ENCODE peak calls at places on chromosomes 5 and 9, in four cellular contexts. F is NT2/D1, R is IMR-90, E is colonic mucosa. V is an unnamed sample. For H3K4me1, the result is how much of the 10 kb centered on the place peaks cover.

GRCh38 chr5:175892401-175892800 is 21.0 kb downstream of the CPLX2 start:
- DNase-seq in F (no peak), R (no peak), E (no peak), V (peak)

GRCh38 chr5:145531038-145531734 is 304.0 kb downstream of the PRELID2 start:
- DNase-seq in F (no peak), R (peak), E (peak), V (no peak)

GRCh38 chr5:124655211-124655880 is 91.1 kb downstream of the ZNF608 start:
- DNase-seq in F (no peak), R (no peak), E (no peak), V (no peak)

GRCh38 chr5:620152-620551 is 8.0 kb downstream of the CEP72 start:
- DNase-seq in F (no peak), R (no peak), E (no peak), V (no peak)

GRCh38 chr5:32100903-32101302 is 73.2 kb downstream of the GOLPH3 start:
- DNase-seq in F (no peak), R (no peak), E (no peak), V (no peak)

GRCh38 chr5:113447651-113448050 is 12.9 kb upstream of the TSSK1B start:
- DNase-seq in F (no peak), R (no peak), E (no peak), V (no peak)

GRCh38 chr9:26744362-26744965 is 148.1 kb downstream of the CAAP1 start:
- DNase-seq in F (no peak), R (peak), E (no peak), V (no peak)

GRCh38 chr5:180135128-180135955 is 63.8 kb upstream of the RNF130 start:
- DNase-seq in F (no peak), R (peak), E (peak), V (peak)

GRCh38 chr9:128096614-128097013 is 28.6 kb downstream of the SLC25A25 start:
- DNase-seq in F (no peak), R (no peak), E (no peak), V (no peak)

GRCh38 chr5:149578896-149579295 is 2.4 kb upstream of the ARHGEF37 start:
- DNase-seq in F (no peak), R (no peak), E (no peak), V (no peak)

GRCh38 chr5:53817183-53817582 is 256.7 kb downstream of the NDUFS4 start:
- DNase-seq in F (no peak), R (peak), E (no peak), V (no peak)

GRCh38 chr5:141565826-141566575 is 52.8 kb downstream of the DIAPH1 start:
- DNase-seq in F (no peak), R (peak), E (no peak), V (no peak)

GRCh38 chr5:424259-425110 is 18.5 kb upstream of the EXOC3 start:
- DNase-seq in F (no peak), R (peak), E (no peak), V (peak)

GRCh38 chr9:36092509-36093215 is 43.9 kb upstream of the GLIPR2 start:
- DNase-seq in F (no peak), R (no peak), E (peak), V (no peak)

GRCh38 chr5:112109331-112109993 is 309.6 kb downstream of the EPB41L4A start:
- DNase-seq in F (no peak), R (peak), E (peak), V (peak)

GRCh38 chr9:122402403-122403268 is 31.8 kb downstream of the PTGS1 start:
- DNase-seq in F (no peak), R (peak), E (no peak), V (no peak)

GRCh38 chr5:126274396-126274795 is 148.8 kb upstream of the GRAMD2B start:
- DNase-seq in F (no peak), R (no peak), E (no peak), V (no peak)

GRCh38 chr5:52983731-52984620 is 5.2 kb upstream of the ITGA2 start:
- DNase-seq in F (no peak), R (peak), E (no peak), V (no peak)

GRCh38 chr5:118989816-118990215 is 1.5 kb upstream of the DTWD2 start:
- DNase-seq in F (no peak), R (no peak), E (no peak), V (no peak)

GRCh38 chr5:177455661-177456590 is 9.3 kb downstream of the PRR7 start:
- DNase-seq in F (peak), R (peak), E (peak), V (peak)

GRCh38 chr9:114738581-114739316 is 56.8 kb upstream of the TEX48 start:
- DNase-seq in F (peak), R (peak), E (peak), V (peak)

GRCh38 chr9:71737455-71737854 is 30.9 kb downstream of the CEMIP2 start:
- DNase-seq in F (no peak), R (no peak), E (peak), V (no peak)

GRCh38 chr9:36488322-36488838 is 84.3 kb upstream of the MELK start:
- DNase-seq in F (no peak), R (no peak), E (peak), V (peak)

GRCh38 chr9:37156781-37157356 is 36.5 kb downstream of the ZCCHC7 start:
- DNase-seq in F (no peak), R (peak), E (no peak), V (peak)

GRCh38 chr5:21817668-21818419 is 1035.3 kb downstream of the CDH12 start:
- DNase-seq in F (no peak), R (peak), E (no peak), V (no peak)
- H3K4me3 ChIP-seq in F (no peak), R (peak), E (no peak), V (no peak)

GRCh38 chr9:30310711-30311110 is 2073.7 kb upstream of the ACO1 start:
- DNase-seq in F (no peak), R (no peak), E (no peak), V (no peak)
- H3K9ac ChIP-seq in F (no peak), R (no peak), E (no peak), V (no peak)

DNA sequence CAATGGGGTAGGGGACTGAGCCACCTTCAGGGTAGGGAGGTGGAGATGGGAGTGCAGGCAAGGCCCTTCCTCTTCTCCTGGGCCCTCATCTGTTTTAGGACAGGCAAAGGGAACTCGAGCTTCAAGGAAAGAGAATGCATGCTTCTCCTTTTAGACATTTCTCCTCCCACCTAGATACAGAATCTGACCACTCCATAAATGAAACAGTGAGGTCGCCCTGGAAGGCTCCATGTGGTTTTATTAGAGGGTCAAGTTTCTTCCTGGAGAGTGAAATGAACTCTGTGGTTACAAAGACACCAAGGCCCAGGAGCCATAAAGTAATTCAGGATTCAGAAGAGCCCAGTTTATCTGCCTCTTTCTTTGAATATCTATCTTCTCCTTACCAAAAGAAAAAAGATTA is 14.9 kb downstream of the LHFPL2 start:
- DNase-seq in F (no peak), R (peak), E (no peak), V (no peak)
- H3K4me1 ChIP-seq in F (under half), R (under half), E (under half), V (half or more)

GRCh38 chr5:95735436-95735835 is 4.3 kb downstream of the RHOBTB3 start:
- DNase-seq in F (no peak), R (no peak), E (no peak), V (no peak)

GRCh38 chr5:95734156-95734555 is 3.0 kb downstream of the RHOBTB3 start:
- DNase-seq in F (no peak), R (no peak), E (no peak), V (no peak)

GRCh38 chr5:95731571-95732554 is 727 bp downstream of the RHOBTB3 start:
- DNase-seq in F (no peak), R (peak), E (peak), V (peak)

GRCh38 chr5:95733100-95733499 is 2.0 kb downstream of the RHOBTB3 start:
- DNase-seq in F (no peak), R (no peak), E (no peak), V (no peak)

GRCh38 chr5:95734916-95735315 is 3.8 kb downstream of the RHOBTB3 start:
- DNase-seq in F (no peak), R (peak), E (no peak), V (no peak)
- H3K4me3 ChIP-seq in F (no peak), R (peak), E (no peak), V (peak)

GRCh38 chr5:40842351-40842750 is 1.2 kb downstream of the CARD6 start:
- DNase-seq in F (no peak), R (peak), E (no peak), V (no peak)
- H3K9ac ChIP-seq in F (no peak), R (no peak), E (no peak), V (no peak)

DNA sequence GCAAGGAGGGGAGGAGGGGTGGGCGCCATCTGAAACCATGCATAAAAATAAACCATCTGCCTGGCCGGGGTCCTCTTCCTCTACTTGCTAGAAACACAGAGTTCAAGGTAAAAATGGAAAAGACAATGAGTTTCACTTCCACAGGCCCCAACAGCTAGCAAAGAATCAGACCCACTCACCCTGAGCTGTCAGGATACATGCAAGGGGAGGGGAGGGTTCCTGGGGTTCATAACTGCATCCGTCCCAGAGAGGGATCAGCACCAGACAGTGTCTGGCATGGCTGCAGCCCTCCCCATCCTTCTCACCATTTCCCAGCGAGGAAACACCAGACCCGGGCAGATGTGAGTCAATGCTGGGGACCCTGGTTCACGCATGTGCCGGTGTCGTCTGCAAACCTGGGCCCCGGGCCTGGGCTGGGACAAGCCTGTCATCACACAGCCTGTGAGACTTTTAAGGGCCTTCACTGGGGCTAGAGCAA is 55.4 kb downstream of the SEMA4D start:
- DNase-seq in F (no peak), R (no peak), E (no peak), V (no peak)
- H3K4me1 ChIP-seq in F (under half), R (under half), E (under half), V (under half)

GRCh38 chr9:130124471-130124870 is 47.7 kb upstream of the NCS1 start:
- DNase-seq in F (no peak), R (peak), E (no peak), V (no peak)

GRCh38 chr9:130128782-130129424 is 43.3 kb upstream of the NCS1 start:
- DNase-seq in F (no peak), R (peak), E (peak), V (no peak)

GRCh38 chr9:130126721-130127429 is 45.3 kb upstream of the NCS1 start:
- DNase-seq in F (no peak), R (no peak), E (no peak), V (no peak)

GRCh38 chr9:130129425-130130061 is 42.7 kb upstream of the NCS1 start:
- DNase-seq in F (no peak), R (peak), E (no peak), V (no peak)

GRCh38 chr9:130128251-130128650 is 44.0 kb upstream of the NCS1 start:
- DNase-seq in F (no peak), R (no peak), E (peak), V (no peak)
- H3K4me3 ChIP-seq in F (no peak), R (no peak), E (no peak), V (no peak)

DNA sequence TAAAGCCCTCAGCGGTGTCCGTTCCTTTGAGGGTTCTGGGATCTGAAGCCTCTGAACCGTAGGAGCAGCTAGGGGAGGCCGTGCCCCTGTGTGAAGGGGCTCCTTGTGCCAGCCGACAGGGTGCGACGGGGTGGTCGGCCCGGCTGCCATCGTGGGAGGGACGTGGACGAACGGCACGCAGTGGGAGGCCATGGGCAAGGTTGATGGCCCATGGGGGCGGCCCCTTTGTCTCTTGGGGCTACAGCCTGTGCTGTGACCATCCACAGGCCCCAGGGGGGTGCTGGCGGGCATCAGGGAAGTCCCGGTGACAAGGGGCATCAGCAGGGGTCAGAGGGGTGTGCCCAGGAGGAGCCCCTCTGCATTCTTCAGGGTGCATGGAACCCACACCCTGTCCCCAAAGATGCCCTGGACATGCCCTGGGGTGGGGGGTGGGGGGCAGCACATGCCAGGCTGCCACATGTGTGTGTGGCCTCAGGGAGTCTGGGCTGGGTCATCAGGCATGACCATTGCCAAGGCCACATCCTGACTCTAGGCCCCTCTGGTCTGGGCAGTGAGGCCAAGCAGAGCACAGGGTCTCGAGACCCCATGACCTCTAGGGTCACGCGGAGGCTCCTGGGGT is 49.6 kb upstream of the CACNA1B start:
- DNase-seq in F (no peak), R (no peak), E (no peak), V (no peak)
- H3K9ac ChIP-seq in F (no peak), R (no peak), E (no peak), V (no peak)